ENCODE peak calls at places on chromosome 19, in ten cellular contexts. X is T-helper 1 cell; Q is NCI-H774; G is stimulated activated CD4-positive, alpha-beta T cell treated with anti-CD3 and anti-CD28 coated beads, Interleukin-1b, Interleukin-23, amount 100 ng/mL, for 24 hours; O is GM04504; E is T-cell; A is mucosa of gallbladder; D is A172; T is PC-9; J is MCF 10A. Y is an unnamed sample.

GRCh38 chr19:4971424-4971793 is 2.5 kb downstream of the KDM4B start:
- DNase-seq in X (no peak), Q (no peak), G (no peak), O (no peak), E (no peak), A (no peak), D (no peak), T (peak), J (peak), Y (no peak)

GRCh38 chr19:18481505-18482222 is 40.2 kb downstream of the ELL start:
- DNase-seq in X (no peak), Q (no peak), G (no peak), O (no peak), E (no peak), A (no peak), D (no peak), T (no peak), J (peak), Y (no peak)

GRCh38 chr19:38385804-38386257 is 2.0 kb downstream of the GGN start:
- DNase-seq in X (no peak), Q (no peak), G (no peak), O (no peak), E (no peak), A (no peak), D (no peak), T (no peak), J (no peak), Y (no peak)

GRCh38 chr19:17125052-17125727 is 49.6 kb downstream of the MYO9B start:
- DNase-seq in X (peak), Q (no peak), G (no peak), O (no peak), E (no peak), A (no peak), D (no peak), T (peak), J (no peak), Y (no peak)

GRCh38 chr19:58021541-58022282 is 12.1 kb upstream of the ZSCAN1 start:
- DNase-seq in X (peak), Q (peak), G (no peak), O (no peak), E (peak), A (peak), D (peak), T (peak), J (no peak), Y (no peak)

GRCh38 chr19:54207908-54208783 is 7.5 kb downstream of the RPS9 start:
- DNase-seq in X (peak), Q (no peak), G (no peak), O (no peak), E (peak), A (peak), D (peak), T (peak), J (peak), Y (no peak)

GRCh38 chr19:50894478-50895356 is 16.5 kb downstream of the KLK4 start:
- DNase-seq in X (no peak), Q (no peak), G (no peak), O (no peak), E (no peak), A (no peak), D (no peak), T (no peak), J (no peak), Y (no peak)

GRCh38 chr19:45514376-45515051 is 7.2 kb downstream of the VASP start:
- DNase-seq in X (no peak), Q (no peak), G (no peak), O (no peak), E (no peak), A (peak), D (no peak), T (peak), J (peak), Y (no peak)

GRCh38 chr19:55482967-55483671 is 1.9 kb upstream of the NAT14 start:
- DNase-seq in X (no peak), Q (no peak), G (no peak), O (no peak), E (no peak), A (no peak), D (no peak), T (no peak), J (no peak), Y (no peak)

GRCh38 chr19:47430041-47430802 is 10.9 kb upstream of the MEIS3 start:
- DNase-seq in X (peak), Q (peak), G (no peak), O (no peak), E (no peak), A (peak), D (no peak), T (peak), J (no peak), Y (no peak)

GRCh38 chr19:677201-677600 is 1.0 kb downstream of the FSTL3 start:
- DNase-seq in X (no peak), Q (no peak), G (no peak), O (peak), E (no peak), A (peak), D (peak), T (peak), J (peak), Y (peak)

GRCh38 chr19:38703509-38703908 is 40.8 kb downstream of the CAPN12 start:
- DNase-seq in X (no peak), Q (no peak), G (no peak), O (no peak), E (no peak), A (no peak), D (no peak), T (no peak), J (no peak), Y (no peak)

GRCh38 chr19:51337141-51337860 is 4.6 kb downstream of the VSIG10L start:
- DNase-seq in X (no peak), Q (no peak), G (no peak), O (no peak), E (no peak), A (no peak), D (no peak), T (no peak), J (no peak), Y (no peak)

GRCh38 chr19:52343548-52343947 is 7.5 kb downstream of the ZNF610 start:
- DNase-seq in X (peak), Q (no peak), G (no peak), O (no peak), E (peak), A (peak), D (peak), T (peak), J (peak), Y (peak)

GRCh38 chr19:54662730-54663129 is at the start of gene LILRB4:
- DNase-seq in X (no peak), Q (no peak), G (no peak), O (no peak), E (no peak), A (peak), D (no peak), T (no peak), J (no peak), Y (no peak)

GRCh38 chr19:37936886-37937285 is 29.9 kb downstream of the SIPA1L3 start:
- DNase-seq in X (no peak), Q (no peak), G (no peak), O (no peak), E (no peak), A (no peak), D (no peak), T (no peak), J (no peak), Y (no peak)

GRCh38 chr19:1259873-1260748 is 9.0 kb upstream of the CIRBP start:
- DNase-seq in X (peak), Q (no peak), G (no peak), O (no peak), E (no peak), A (no peak), D (peak), T (peak), J (peak), Y (no peak)

GRCh38 chr19:16015805-16016173 is 60.5 kb upstream of the TPM4 start:
- DNase-seq in X (no peak), Q (no peak), G (no peak), O (no peak), E (no peak), A (no peak), D (no peak), T (no peak), J (no peak), Y (no peak)

GRCh38 chr19:29121684-29122083 is 91.3 kb downstream of the UQCRFS1 start:
- DNase-seq in X (no peak), Q (no peak), G (no peak), O (no peak), E (no peak), A (no peak), D (no peak), T (no peak), J (no peak), Y (no peak)

GRCh38 chr19:18278521-18279265 is 2.7 kb downstream of the JUND start:
- DNase-seq in X (peak), Q (no peak), G (no peak), O (no peak), E (peak), A (no peak), D (no peak), T (no peak), J (no peak), Y (no peak)

GRCh38 chr19:9032136-9032626 is 22.0 kb upstream of the MUC16 start:
- DNase-seq in X (no peak), Q (no peak), G (no peak), O (no peak), E (no peak), A (no peak), D (no peak), T (peak), J (no peak), Y (no peak)

GRCh38 chr19:16249826-16250434 is 52.2 kb downstream of the AP1M1 start:
- DNase-seq in X (no peak), Q (peak), G (no peak), O (peak), E (no peak), A (no peak), D (no peak), T (no peak), J (no peak), Y (no peak)

GRCh38 chr19:35774274-35775045 is 904 bp upstream of the ARHGAP33 start:
- DNase-seq in X (no peak), Q (peak), G (no peak), O (no peak), E (no peak), A (no peak), D (no peak), T (no peak), J (no peak), Y (no peak)

GRCh38 chr19:14561832-14562351 is 10.0 kb downstream of the NDUFB7 start:
- DNase-seq in X (no peak), Q (no peak), G (no peak), O (no peak), E (peak), A (no peak), D (peak), T (peak), J (peak), Y (no peak)

GRCh38 chr19:46753420-46754155 is 7.3 kb upstream of the STRN4 start:
- DNase-seq in X (peak), Q (peak), G (no peak), O (no peak), E (peak), A (peak), D (no peak), T (peak), J (peak), Y (no peak)

GRCh38 chr19:16778796-16779411 is 50.3 kb upstream of the SIN3B start:
- DNase-seq in X (peak), Q (no peak), G (no peak), O (peak), E (peak), A (peak), D (peak), T (peak), J (peak), Y (no peak)

GRCh38 chr19:10271543-10272086 is 695 bp downstream of the ICAM1 start:
- DNase-seq in X (peak), Q (no peak), G (no peak), O (no peak), E (no peak), A (no peak), D (no peak), T (no peak), J (peak), Y (no peak)

GRCh38 chr19:10292206-10292788 is 2.5 kb downstream of the ICAM5 start:
- DNase-seq in X (peak), Q (peak), G (no peak), O (no peak), E (peak), A (peak), D (peak), T (peak), J (peak), Y (peak)

GRCh38 chr19:15126511-15126910 is 19.3 kb downstream of the SYDE1 start:
- DNase-seq in X (no peak), Q (no peak), G (no peak), O (no peak), E (no peak), A (no peak), D (no peak), T (no peak), J (no peak), Y (no peak)

GRCh38 chr19:51327066-51327985 is 14.6 kb downstream of the VSIG10L start:
- DNase-seq in X (peak), Q (no peak), G (peak), O (no peak), E (peak), A (peak), D (no peak), T (no peak), J (no peak), Y (no peak)

GRCh38 chr19:40630571-40631160 is 29.5 kb downstream of the LTBP4 start:
- DNase-seq in X (no peak), Q (no peak), G (no peak), O (no peak), E (no peak), A (no peak), D (no peak), T (no peak), J (no peak), Y (no peak)